ENCODE peak calls at places on chromosomes 16 and 17, in four cellular contexts. R is T-helper 2 cell, F is NCI-H2081, E is HL-60. K is an unnamed sample.

GRCh38 chr17:6913608-6914443 is 82.0 kb upstream of the ALOX12 start:
- DNase-seq in F (peak), E (peak), R (peak), K (peak)

GRCh38 chr16:51328708-51329107 is 177.6 kb upstream of the SALL1 start:
- DNase-seq in E (no peak), F (no peak), R (no peak), K (no peak)

GRCh38 chr17:17235212-17236174 is 1.5 kb downstream of the FLCN start:
- DNase-seq in F (no peak), R (peak), E (no peak), K (no peak)

GRCh38 chr17:40068584-40068916 is 5.8 kb downstream of the THRA start:
- DNase-seq in F (no peak), E (no peak), R (no peak), K (no peak)

GRCh38 chr16:4345439-4346204 is 5.5 kb downstream of the PAM16 start:
- DNase-seq in E (peak), R (no peak), F (no peak), K (no peak)

GRCh38 chr16:31899505-31899904 is 25.9 kb downstream of the ZNF267 start:
- DNase-seq in F (no peak), R (no peak), E (no peak), K (no peak)

GRCh38 chr17:10394201-10394887 is 21.5 kb upstream of the MYH13 start:
- DNase-seq in E (no peak), R (peak), F (no peak), K (peak)

GRCh38 chr16:80824623-80825364 is 20.4 kb upstream of the CDYL2 start:
- DNase-seq in F (no peak), R (peak), E (no peak), K (peak)

GRCh38 chr16:13351651-13352217 is 450.3 kb downstream of the SHISA9 start:
- DNase-seq in F (no peak), E (no peak), R (no peak), K (no peak)

K was measured in GM10248.